ENCODE peak calls at places on chromosome 3, in four cellular contexts. One of them, this sample, is unnamed.

GRCh38 chr3:9141903-9142302 is 107.5 kb downstream of the SRGAP3 start:
- DNase-seq in mesenchymal stem cell: no peak
- DNase-seq in GM12878: no peak
- DNase-seq in PC-3: peak; percentile 39
- DNase-seq in this sample: no peak

GRCh38 chr3:141738636-141739363 is 702 bp downstream of the RNF7 start:
- DNase-seq in mesenchymal stem cell: peak; percentile 64
- DNase-seq in GM12878: no peak
- DNase-seq in PC-3: peak; percentile 31
- DNase-seq in this sample: peak; percentile 87

GRCh38 chr3:124133366-124133940 is 141.5 kb upstream of the ROPN1 start:
- DNase-seq in mesenchymal stem cell: no peak
- DNase-seq in GM12878: no peak
- DNase-seq in PC-3: no peak
- DNase-seq in this sample: no peak

GRCh38 chr3:171005648-171006047 is 20.9 kb downstream of the SLC2A2 start:
- DNase-seq in mesenchymal stem cell: no peak
- DNase-seq in GM12878: no peak
- DNase-seq in PC-3: no peak
- DNase-seq in this sample: peak; percentile 85

GRCh38 chr3:66220602-66221377 is at the start of gene SLC25A26:
- DNase-seq in mesenchymal stem cell: peak; percentile 95
- DNase-seq in GM12878: peak; percentile 82
- DNase-seq in PC-3: peak; percentile 84
- DNase-seq in this sample: peak; percentile 98

GRCh38 chr3:95971573-95971972 is 842.8 kb upstream of the EPHA6 start:
- DNase-seq in mesenchymal stem cell: peak; percentile 22
- DNase-seq in GM12878: no peak
- DNase-seq in PC-3: no peak
- DNase-seq in this sample: peak; percentile 0

GRCh38 chr3:135869439-135870105 is 96.0 kb upstream of the PPP2R3A start:
- DNase-seq in mesenchymal stem cell: no peak
- DNase-seq in GM12878: no peak
- DNase-seq in PC-3: no peak
- DNase-seq in this sample: no peak

GRCh38 chr3:45317710-45318109 is 70.7 kb upstream of the LARS2 start:
- DNase-seq in mesenchymal stem cell: no peak
- DNase-seq in GM12878: no peak
- DNase-seq in PC-3: no peak
- DNase-seq in this sample: no peak

GRCh38 chr3:61810953-61811497 is 249.7 kb downstream of the PTPRG start:
- DNase-seq in mesenchymal stem cell: no peak
- DNase-seq in GM12878: no peak
- DNase-seq in PC-3: no peak
- DNase-seq in this sample: no peak

GRCh38 chr3:24451461-24452099 is 43.1 kb downstream of the THRB start:
- DNase-seq in mesenchymal stem cell: peak; percentile 32
- DNase-seq in GM12878: no peak
- DNase-seq in PC-3: peak; percentile 67
- DNase-seq in this sample: no peak

GRCh38 chr3:190099099-190099498 is 21.6 kb downstream of the P3H2 start:
- DNase-seq in mesenchymal stem cell: no peak
- DNase-seq in GM12878: no peak
- DNase-seq in PC-3: no peak
- DNase-seq in this sample: no peak

GRCh38 chr3:61451841-61452240 is 109.5 kb upstream of the PTPRG start:
- DNase-seq in mesenchymal stem cell: no peak
- DNase-seq in GM12878: no peak
- DNase-seq in PC-3: no peak
- DNase-seq in this sample: peak; percentile 67

GRCh38 chr3:192747746-192748145 is 20.4 kb upstream of the FGF12 start:
- DNase-seq in mesenchymal stem cell: no peak
- DNase-seq in GM12878: no peak
- DNase-seq in PC-3: no peak
- DNase-seq in this sample: no peak

GRCh38 chr3:33901862-33902563 is 103.6 kb downstream of the PDCD6IP start:
- DNase-seq in mesenchymal stem cell: no peak
- DNase-seq in GM12878: no peak
- DNase-seq in PC-3: no peak
- DNase-seq in this sample: no peak

GRCh38 chr3:159775372-159775961 is 213.2 kb upstream of the IL12A start:
- DNase-seq in mesenchymal stem cell: peak; percentile 64
- DNase-seq in GM12878: no peak
- DNase-seq in PC-3: no peak
- DNase-seq in this sample: peak; percentile 74

GRCh38 chr3:23646201-23646955 is 159.4 kb upstream of the UBE2E1 start:
- DNase-seq in mesenchymal stem cell: no peak
- DNase-seq in GM12878: no peak
- DNase-seq in PC-3: peak; percentile 61
- DNase-seq in this sample: no peak

GRCh38 chr3:30984855-30985793 is 90.7 kb upstream of the GADL1 start:
- DNase-seq in mesenchymal stem cell: peak; percentile 6
- DNase-seq in GM12878: no peak
- DNase-seq in PC-3: peak; percentile 8
- DNase-seq in this sample: no peak

GRCh38 chr3:83003917-83004316 is 1242.5 kb upstream of the GBE1 start:
- DNase-seq in mesenchymal stem cell: no peak
- DNase-seq in GM12878: no peak
- DNase-seq in PC-3: no peak
- DNase-seq in this sample: no peak

GRCh38 chr3:124137264-124137663 is 145.3 kb upstream of the ROPN1 start:
- DNase-seq in mesenchymal stem cell: no peak
- DNase-seq in GM12878: no peak
- DNase-seq in PC-3: peak; percentile 59
- DNase-seq in this sample: no peak

GRCh38 chr3:119628390-119628789 is 30.7 kb downstream of the PLA1A start:
- DNase-seq in mesenchymal stem cell: no peak
- DNase-seq in GM12878: peak; percentile 82
- DNase-seq in PC-3: no peak
- DNase-seq in this sample: no peak

GRCh38 chr3:128553560-128553959 is 60.6 kb upstream of the GATA2 start:
- DNase-seq in mesenchymal stem cell: no peak
- DNase-seq in GM12878: no peak
- DNase-seq in PC-3: no peak
- DNase-seq in this sample: no peak
- H3K9ac ChIP-seq in mesenchymal stem cell: no peak overlapping the region
- H3K9ac ChIP-seq in GM12878: no peak overlapping the region
- H3K9ac ChIP-seq in PC-3: no peak overlapping the region
- H3K9ac ChIP-seq in this sample: no peak overlapping the region

GRCh38 chr3:172659246-172660002 is 51.4 kb downstream of the NCEH1 start:
- DNase-seq in mesenchymal stem cell: peak; percentile 55
- DNase-seq in GM12878: no peak
- DNase-seq in PC-3: peak; percentile 34
- DNase-seq in this sample: peak; percentile 56
- H3K9ac ChIP-seq in mesenchymal stem cell: peak overlapping the region; percentile 77
- H3K9ac ChIP-seq in GM12878: no peak overlapping the region
- H3K9ac ChIP-seq in PC-3: no peak overlapping the region
- H3K9ac ChIP-seq in this sample: peak overlapping the region; percentile 68

GRCh38 chr3:153289334-153289808 is 127.3 kb downstream of the RAP2B start:
- DNase-seq in mesenchymal stem cell: peak; percentile 70
- DNase-seq in GM12878: no peak
- DNase-seq in PC-3: peak; percentile 64
- DNase-seq in this sample: peak; percentile 74
- H3K9ac ChIP-seq in mesenchymal stem cell: peak overlapping the region; percentile 48
- H3K9ac ChIP-seq in GM12878: no peak overlapping the region
- H3K9ac ChIP-seq in PC-3: peak overlapping the region; percentile 4
- H3K9ac ChIP-seq in this sample: no peak overlapping the region

GRCh38 chr3:195825857-195826804 is 14.4 kb upstream of the MUC4 start:
- DNase-seq in mesenchymal stem cell: no peak
- DNase-seq in GM12878: no peak
- DNase-seq in PC-3: no peak
- DNase-seq in this sample: no peak

GRCh38 chr3:195823286-195823685 is 11.6 kb upstream of the MUC4 start:
- DNase-seq in mesenchymal stem cell: no peak
- DNase-seq in GM12878: no peak
- DNase-seq in PC-3: no peak
- DNase-seq in this sample: peak; percentile 25

GRCh38 chr3:195823998-195824397 is 12.3 kb upstream of the MUC4 start:
- DNase-seq in mesenchymal stem cell: no peak
- DNase-seq in GM12878: no peak
- DNase-seq in PC-3: peak; percentile 69
- DNase-seq in this sample: peak; percentile 42

GRCh38 chr3:195822131-195822696 is 10.5 kb upstream of the MUC4 start:
- DNase-seq in mesenchymal stem cell: no peak
- DNase-seq in GM12878: no peak
- DNase-seq in PC-3: no peak
- DNase-seq in this sample: no peak

DNA sequence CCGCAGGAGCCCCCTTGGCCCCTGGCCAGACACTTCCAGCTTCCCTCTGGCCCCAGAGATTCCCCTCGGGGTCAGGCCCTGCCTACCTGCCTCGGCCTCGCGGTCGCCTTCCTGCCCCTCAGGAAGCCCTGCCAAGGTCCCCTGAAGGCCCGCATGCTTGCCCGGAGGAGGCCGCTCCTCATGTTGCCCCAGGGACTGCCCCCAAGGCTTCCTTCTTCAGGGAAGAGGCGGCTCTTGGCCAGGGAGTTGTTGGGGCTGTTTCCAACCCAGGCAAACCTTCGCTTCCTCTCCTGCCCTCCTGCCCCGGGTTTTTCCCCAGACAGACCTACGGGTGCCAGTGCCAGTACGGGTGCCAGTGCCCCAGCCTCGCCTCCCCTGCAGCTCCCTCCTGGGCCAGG is 13.5 kb upstream of the MUC4 start:
- DNase-seq in mesenchymal stem cell: no peak
- DNase-seq in GM12878: no peak
- DNase-seq in PC-3: no peak
- DNase-seq in this sample: no peak
- H3K9ac ChIP-seq in mesenchymal stem cell: no peak overlapping the region
- H3K9ac ChIP-seq in GM12878: no peak overlapping the region
- H3K9ac ChIP-seq in PC-3: no peak overlapping the region
- H3K9ac ChIP-seq in this sample: no peak overlapping the region

GRCh38 chr3:70871909-70872656 is 559.6 kb upstream of the MDFIC2 start:
- DNase-seq in mesenchymal stem cell: peak; percentile 96
- DNase-seq in GM12878: no peak
- DNase-seq in PC-3: peak; percentile 35
- DNase-seq in this sample: peak; percentile 92
- H3K9ac ChIP-seq in mesenchymal stem cell: peak overlapping the region; percentile 43
- H3K9ac ChIP-seq in GM12878: no peak overlapping the region
- H3K9ac ChIP-seq in PC-3: no peak overlapping the region
- H3K9ac ChIP-seq in this sample: peak overlapping the region; percentile 31

GRCh38 chr3:106239195-106239697 is 370.4 kb upstream of the CBLB start:
- DNase-seq in mesenchymal stem cell: no peak
- DNase-seq in GM12878: no peak
- DNase-seq in PC-3: no peak
- DNase-seq in this sample: no peak
- H3K9ac ChIP-seq in mesenchymal stem cell: no peak overlapping the region
- H3K9ac ChIP-seq in GM12878: no peak overlapping the region
- H3K9ac ChIP-seq in PC-3: no peak overlapping the region
- H3K9ac ChIP-seq in this sample: no peak overlapping the region

GRCh38 chr3:42229266-42229941 is 36.6 kb downstream of the CCK start:
- DNase-seq in mesenchymal stem cell: no peak
- DNase-seq in GM12878: no peak
- DNase-seq in PC-3: no peak
- DNase-seq in this sample: no peak

GRCh38 chr3:42230860-42231259 is 35.1 kb downstream of the CCK start:
- DNase-seq in mesenchymal stem cell: no peak
- DNase-seq in GM12878: no peak
- DNase-seq in PC-3: no peak
- DNase-seq in this sample: no peak

GRCh38 chr3:42228796-42229195 is 37.2 kb downstream of the CCK start:
- DNase-seq in mesenchymal stem cell: no peak
- DNase-seq in GM12878: no peak
- DNase-seq in PC-3: peak; percentile 74
- DNase-seq in this sample: peak; percentile 13

GRCh38 chr3:42226470-42227425 is 39.2 kb downstream of the CCK start:
- DNase-seq in mesenchymal stem cell: no peak
- DNase-seq in GM12878: no peak
- DNase-seq in PC-3: no peak
- DNase-seq in this sample: peak; percentile 38

GRCh38 chr3:42229942-42230688 is 35.9 kb downstream of the CCK start:
- DNase-seq in mesenchymal stem cell: peak; percentile 57
- DNase-seq in GM12878: no peak
- DNase-seq in PC-3: peak; percentile 75
- DNase-seq in this sample: peak; percentile 82
- H3K9ac ChIP-seq in mesenchymal stem cell: peak overlapping the region; percentile 83
- H3K9ac ChIP-seq in GM12878: no peak overlapping the region
- H3K9ac ChIP-seq in PC-3: no peak overlapping the region
- H3K9ac ChIP-seq in this sample: no peak overlapping the region

DNA sequence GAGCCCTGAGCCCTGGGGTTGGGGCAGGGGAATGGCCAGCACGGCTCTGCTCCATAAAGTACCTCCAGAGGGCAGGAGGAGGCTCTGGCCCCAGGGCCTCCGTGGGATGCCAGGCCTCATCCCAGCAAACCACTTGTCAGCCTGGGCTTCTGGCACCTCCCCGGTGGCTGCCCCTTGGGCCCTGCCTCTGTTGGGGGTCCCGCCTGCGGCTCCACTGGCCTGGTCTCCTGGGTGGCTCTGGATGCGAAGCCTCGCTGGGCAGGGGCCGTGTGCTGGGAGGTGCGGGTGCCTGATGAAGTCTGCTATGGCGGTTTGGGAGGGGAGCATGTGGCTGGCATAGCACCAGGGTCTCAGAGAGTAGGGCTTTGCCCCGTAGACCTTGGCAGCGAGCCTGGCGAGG is 37.6 kb downstream of the PLXNA1 start:
- DNase-seq in mesenchymal stem cell: no peak
- DNase-seq in GM12878: no peak
- DNase-seq in PC-3: no peak
- DNase-seq in this sample: no peak
- H3K9ac ChIP-seq in mesenchymal stem cell: no peak overlapping the region
- H3K9ac ChIP-seq in GM12878: no peak overlapping the region
- H3K9ac ChIP-seq in PC-3: no peak overlapping the region
- H3K9ac ChIP-seq in this sample: no peak overlapping the region

This sample was measured in GM23248.